ENCODE peak calls at places on chromosome 22, in five cellular contexts. D is GF-D8; G is cardiac fibroblast; S is cardiac muscle cell; A is activated naive CD8-positive, alpha-beta T cell treated with anti-CD3 and anti-CD28 coated beads, Interleukin-2, amount 50 U/mL, for 16 hours. T is an unnamed sample.
A peak's percentile ranks its signal among the peaks of the same experiment; 100 is the strongest.

GRCh38 chr22:47132428-47132825 is 370.0 kb downstream of the TBC1D22A start:
- DNase-seq in A (no peak), G (no peak), D (no peak), S (no peak), T (no peak)

GRCh38 chr22:26573026-26573662 is 16.8 kb downstream of the TPST2 start:
- DNase-seq in D (peak; percentile 99), G (peak; percentile 36), S (no peak), A (no peak), T (peak; percentile 94)

GRCh38 chr22:28072066-28072465 is 153.0 kb upstream of the PITPNB start:
- DNase-seq in D (no peak), S (no peak), G (peak; percentile 26), A (no peak), T (no peak)

GRCh38 chr22:27927608-27928007 is 8.6 kb upstream of the PITPNB start:
- DNase-seq in S (no peak), D (no peak), A (no peak), G (no peak), T (no peak)

GRCh38 chr22:19478466-19479357 is at the start of gene UFD1:
- DNase-seq in D (peak; percentile 56), G (peak; percentile 90), A (peak; percentile 52), S (peak; percentile 91), T (peak; percentile 80)

GRCh38 chr22:40668611-40669390 is 10.5 kb upstream of the MCHR1 start:
- DNase-seq in S (no peak), G (peak; percentile 72), D (peak; percentile 9), A (no peak), T (no peak)

GRCh38 chr22:46350646-46351045 is 15.1 kb downstream of the TRMU start:
- DNase-seq in A (no peak), D (no peak), G (no peak), S (no peak), T (no peak)

GRCh38 chr22:27629908-27630733 is 171.4 kb downstream of the MN1 start:
- DNase-seq in A (no peak), D (no peak), S (no peak), G (no peak), T (no peak)

GRCh38 chr22:37623075-37624016 is 14.7 kb downstream of the GGA1 start:
- DNase-seq in S (peak; percentile 78), D (no peak), G (peak; percentile 62), A (peak; percentile 59), T (no peak)

GRCh38 chr22:36056980-36057379 is 28.4 kb upstream of the RBFOX2 start:
- DNase-seq in A (no peak), S (no peak), D (no peak), G (peak; percentile 56), T (no peak)

GRCh38 chr22:19079691-19080090 is 42.5 kb downstream of the DGCR2 start:
- DNase-seq in S (no peak), G (no peak), A (no peak), D (no peak), T (no peak)

GRCh38 chr22:35727436-35727835 is 9.8 kb downstream of the APOL5 start:
- DNase-seq in D (no peak), A (no peak), G (peak; percentile 25), S (peak; percentile 33), T (no peak)

GRCh38 chr22:28736296-28737155 is 5.1 kb downstream of the CHEK2 start:
- DNase-seq in D (no peak), A (no peak), S (no peak), G (no peak), T (no peak)

T was measured in HL-60.